ENCODE peak calls at places on chromosomes 6 and 20, in six cellular contexts. X is posterior cingulate gyrus, M is Calu3, I is ELR, D is lung microvascular endothelial cell, A is NCI-H524. O is an unnamed sample.

GRCh38 chr20:40606660-40607059 is 82.4 kb downstream of the MAFB start:
- DNase-seq in X (no peak), D (no peak), M (no peak), I (no peak), A (no peak), O (no peak)

GRCh38 chr20:61267241-61267640 is 15.2 kb downstream of the CDH4 start:
- DNase-seq in M (no peak), I (no peak), A (no peak), D (no peak), X (no peak), O (no peak)

GRCh38 chr20:10611357-10611756 is 62.4 kb downstream of the JAG1 start:
- DNase-seq in D (peak), X (no peak), I (peak), A (peak), M (peak), O (peak)

GRCh38 chr6:14559754-14560527 is 442.4 kb downstream of the CD83 start:
- DNase-seq in D (no peak), A (no peak), M (no peak), I (no peak), X (no peak), O (no peak)

GRCh38 chr6:108560463-108561308 is at the start of gene FOXO3:
- DNase-seq in D (peak), M (peak), A (peak), X (peak), I (peak), O (peak)

GRCh38 chr20:50285376-50286173 is 94.9 kb downstream of the CEBPB start:
- DNase-seq in I (peak), A (no peak), M (no peak), X (no peak), D (peak), O (no peak)

GRCh38 chr6:115323001-115323400 is 737.7 kb downstream of the FRK start:
- DNase-seq in M (no peak), I (no peak), A (no peak), D (no peak), X (no peak), O (no peak)

GRCh38 chr6:55916188-55916587 is 40.8 kb upstream of the BMP5 start:
- DNase-seq in D (no peak), A (no peak), M (no peak), X (no peak), I (peak), O (no peak)

GRCh38 chr6:153117986-153118886 is 12.8 kb downstream of the RGS17 start:
- DNase-seq in A (no peak), I (peak), X (no peak), M (no peak), D (peak), O (no peak)

GRCh38 chr6:422423-423061 is 31.0 kb downstream of the IRF4 start:
- DNase-seq in X (no peak), M (peak), D (no peak), I (peak), A (no peak), O (no peak)

GRCh38 chr6:31356216-31356945 is 598 bp downstream of the HLA-B start:
- DNase-seq in X (no peak), M (peak), A (no peak), D (peak), I (peak), O (peak)

GRCh38 chr6:155850408-155850841 is 394.8 kb upstream of the NOX3 start:
- DNase-seq in X (no peak), A (no peak), M (no peak), I (peak), D (peak), O (no peak)

GRCh38 chr6:29504961-29505360 is 17.2 kb upstream of the MAS1L start:
- DNase-seq in I (no peak), M (peak), D (no peak), A (no peak), X (no peak), O (no peak)

GRCh38 chr6:108116781-108117426 is 42.4 kb upstream of the OSTM1 start:
- DNase-seq in M (no peak), D (no peak), X (no peak), I (no peak), A (peak), O (no peak)

GRCh38 chr6:83474309-83474708 is 38.0 kb upstream of the PRSS35 start:
- DNase-seq in I (no peak), M (no peak), A (no peak), D (peak), X (no peak), O (peak)

GRCh38 chr20:44532981-44533331 is 11.1 kb upstream of the SERINC3 start:
- DNase-seq in I (peak), D (peak), M (no peak), A (no peak), X (no peak), O (no peak)